ENCODE peak calls at places on chromosomes 4 and X, in five cellular contexts. C, N, T, G and F are unnamed samples.

GRCh38 chr4:139794158-139794954 is 128.7 kb downstream of the MGST2 start:
- DNase-seq in G (no peak), C (no peak), N (peak; percentile 36), T (no peak), F (no peak)

GRCh38 chr4:4990857-4991540 is 28.3 kb downstream of the CYTL1 start:
- DNase-seq in G (peak; percentile 44), N (peak; percentile 62), T (no peak), C (peak; percentile 65), F (peak; percentile 28)

GRCh38 chrX:96722793-96723192 is 38.2 kb downstream of the DIAPH2 start:
- DNase-seq in C (no peak), N (no peak), G (no peak), T (no peak), F (no peak)

GRCh38 chr4:126123933-126124332 is 809.2 kb downstream of the FAT4 start:
- DNase-seq in G (no peak), T (no peak), N (peak; percentile 36), C (no peak), F (no peak)

GRCh38 chrX:50813843-50814661 is at the start of gene SHROOM4:
- DNase-seq in T (no peak), G (no peak), C (no peak), N (peak; percentile 58), F (no peak)

GRCh38 chrX:151790421-151791160 is 56.0 kb downstream of the CNGA2 start:
- DNase-seq in C (no peak), N (no peak), G (no peak), T (no peak), F (no peak)

GRCh38 chr4:30720656-30721352 is 635 bp downstream of the PCDH7 start:
- DNase-seq in N (peak; percentile 61), C (peak; percentile 4), G (no peak), T (no peak), F (no peak)

GRCh38 chr4:95248713-95249401 is 299.9 kb downstream of the UNC5C start:
- DNase-seq in C (no peak), T (no peak), N (no peak), G (peak; percentile 48), F (peak; percentile 1)

GRCh38 chr4:47145630-47146029 is 114.3 kb downstream of the GABRB1 start:
- DNase-seq in T (peak; percentile 41), C (no peak), N (peak; percentile 92), G (no peak), F (no peak)

GRCh38 chr4:44448548-44449443 is at the start of gene KCTD8:
- DNase-seq in G (peak; percentile 42), N (peak; percentile 39), C (peak; percentile 48), T (peak; percentile 1), F (no peak)

GRCh38 chr4:3375688-3376087 is 66.1 kb upstream of the HGFAC start:
- DNase-seq in C (no peak), N (peak; percentile 89), G (no peak), T (no peak), F (no peak)

GRCh38 chr4:128455076-128455345 is 167.4 kb upstream of the PGRMC2 start:
- DNase-seq in G (no peak), C (no peak), N (no peak), T (no peak), F (no peak)

GRCh38 chr4:69881173-69881773 is 21.3 kb upstream of the SULT1E1 start:
- DNase-seq in N (peak; percentile 44), G (peak; percentile 10), T (no peak), C (peak; percentile 7), F (peak; percentile 22)

GRCh38 chr4:1399508-1400190 is 6.6 kb downstream of the NKX1-1 start:
- DNase-seq in T (no peak), N (no peak), G (no peak), C (no peak), F (no peak)

GRCh38 chrX:139559383-139560042 is 29.0 kb downstream of the F9 start:
- DNase-seq in T (peak; percentile 30), N (peak; percentile 43), G (peak; percentile 64), C (peak; percentile 2), F (peak; percentile 24)

GRCh38 chrX:17077349-17077748 is 130.9 kb downstream of the REPS2 start:
- DNase-seq in T (no peak), G (no peak), N (no peak), C (no peak), F (no peak)

DNA sequence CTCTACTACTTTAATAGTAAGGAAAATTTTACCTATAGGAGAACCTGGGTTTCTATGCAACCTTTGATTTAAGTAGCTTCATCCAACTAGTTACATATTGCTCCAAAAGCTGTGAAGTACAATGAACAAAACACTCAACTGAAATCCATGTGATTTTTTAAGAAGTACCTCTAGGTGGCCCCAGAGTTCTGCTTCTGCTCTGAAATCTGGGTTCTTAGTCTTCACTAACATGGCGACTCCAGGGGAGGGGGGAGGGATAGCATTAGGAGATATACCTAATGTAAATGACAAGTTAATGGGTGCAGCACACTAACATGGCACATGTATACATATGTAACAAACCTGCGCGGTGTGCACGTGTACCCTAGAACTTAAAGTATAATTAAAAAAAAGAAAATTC is 73.4 kb upstream of the MAGEB2 start:
- DNase-seq in N (peak; percentile 59), T (no peak), C (peak; percentile 3), G (peak; percentile 55), F (peak; percentile 43)
- TF ChIP-seq RAD21 in N (peak; percentile 65), T (peak; percentile 77), C (peak; percentile 38), G (peak; percentile 58), F (peak; percentile 63)

DNA sequence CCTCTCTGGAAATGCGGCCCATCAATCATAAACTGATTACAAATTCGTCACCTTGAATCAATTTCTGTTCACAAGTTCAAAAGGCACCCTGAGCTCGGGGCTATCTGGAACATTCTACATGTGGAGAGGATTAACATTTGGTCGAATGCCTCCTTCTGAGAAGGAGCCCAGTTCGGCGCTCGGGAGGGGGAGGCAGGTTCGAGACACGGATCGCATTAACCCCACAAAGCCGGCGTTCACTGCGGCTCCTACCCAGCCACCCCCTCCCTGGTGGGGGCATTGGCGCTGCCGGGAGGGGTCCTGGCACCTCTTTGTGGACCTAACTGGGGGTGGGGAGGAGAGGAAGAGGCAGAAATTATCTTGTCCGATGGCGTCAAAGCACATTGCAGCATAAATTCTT is 108.0 kb downstream of the CPZ start:
- DNase-seq in N (no peak), C (no peak), G (no peak), T (no peak), F (no peak)
- TF ChIP-seq RAD21 in N (no peak), C (no peak), G (no peak), T (no peak), F (no peak)

GRCh38 chr4:73139245-73139644 is 69.7 kb upstream of the COX18 start:
- DNase-seq in T (no peak), G (no peak), C (no peak), N (no peak), F (no peak)

GRCh38 chr4:73142995-73143547 is 73.6 kb upstream of the COX18 start:
- DNase-seq in G (no peak), N (no peak), T (no peak), C (no peak), F (no peak)

GRCh38 chr4:73137121-73137520 is 67.6 kb upstream of the COX18 start:
- DNase-seq in C (no peak), N (no peak), G (no peak), T (no peak), F (no peak)

DNA sequence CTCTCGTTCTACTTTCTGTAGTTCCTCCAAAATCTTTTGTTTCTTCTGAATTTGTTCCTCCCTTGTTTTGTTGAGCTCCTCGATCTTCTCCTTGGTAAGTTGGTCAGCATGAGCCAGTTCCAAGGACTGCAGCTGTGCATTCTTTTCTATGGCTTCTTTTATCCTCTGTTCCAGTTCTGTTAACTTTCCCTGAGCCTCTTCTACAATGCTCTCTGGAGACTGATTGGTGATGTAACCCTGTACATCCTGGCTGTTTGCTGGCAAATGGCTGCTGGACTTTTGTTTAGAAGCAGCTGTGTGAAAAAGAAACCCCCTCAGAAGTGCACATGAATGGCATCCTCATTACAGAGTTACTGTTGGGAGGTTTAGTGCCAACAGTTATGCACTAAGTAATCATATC is 70.5 kb upstream of the COX18 start:
- DNase-seq in C (no peak), N (peak; percentile 31), G (no peak), T (no peak), F (no peak)
- TF ChIP-seq RAD21 in C (no peak), N (no peak), G (no peak), T (no peak), F (no peak)

GRCh38 chrX:21645437-21646220 is 12.5 kb downstream of the KLHL34 start:
- DNase-seq in N (no peak), G (no peak), T (no peak), C (no peak), F (no peak)
- TF ChIP-seq RAD21 in N (no peak), G (no peak), T (no peak), C (no peak), F (no peak)